ENCODE peak calls at places on chromosomes 11 and 22, in nine cellular contexts. One of them, this sample, is unnamed.

GRCh38 chr22:37190262-37190780 is 2.3 kb upstream of the C1QTNF6 start:
- DNase-seq in AG09309: no peak
- DNase-seq in body of pancreas: no peak
- DNase-seq in NCI-H2171 treated with DMSO at 0.1 percent for 48 hours: no peak
- DNase-seq in GM13977: no peak
- DNase-seq in AG08396: no peak
- DNase-seq in Jurkat, Clone E6-1: no peak
- DNase-seq in CD8-positive, alpha-beta T cell: no peak
- DNase-seq in AG10803: no peak
- DNase-seq in this sample: no peak

GRCh38 chr11:1060885-1061616 is 13.6 kb upstream of the MUC2 start:
- DNase-seq in GM13977: no peak
- DNase-seq in AG09309: peak; percentile 34
- DNase-seq in body of pancreas: peak; percentile 18
- DNase-seq in CD8-positive, alpha-beta T cell: no peak
- DNase-seq in AG10803: peak; percentile 82
- DNase-seq in AG08396: peak; percentile 88
- DNase-seq in NCI-H2171 treated with DMSO at 0.1 percent for 48 hours: no peak
- DNase-seq in Jurkat, Clone E6-1: no peak
- DNase-seq in this sample: no peak

GRCh38 chr22:50477923-50478322 is 3.1 kb upstream of the SBF1 start:
- DNase-seq in NCI-H2171 treated with DMSO at 0.1 percent for 48 hours: no peak
- DNase-seq in GM13977: no peak
- DNase-seq in AG10803: no peak
- DNase-seq in AG08396: no peak
- DNase-seq in body of pancreas: no peak
- DNase-seq in AG09309: no peak
- DNase-seq in Jurkat, Clone E6-1: no peak
- DNase-seq in CD8-positive, alpha-beta T cell: no peak
- DNase-seq in this sample: no peak

GRCh38 chr11:61791737-61792309 is 576 bp downstream of the TMEM258 start:
- DNase-seq in GM13977: peak; percentile 54
- DNase-seq in AG09309: peak; percentile 68
- DNase-seq in body of pancreas: peak; percentile 71
- DNase-seq in NCI-H2171 treated with DMSO at 0.1 percent for 48 hours: peak; percentile 51
- DNase-seq in CD8-positive, alpha-beta T cell: peak; percentile 25
- DNase-seq in Jurkat, Clone E6-1: no peak
- DNase-seq in AG08396: peak; percentile 89
- DNase-seq in AG10803: peak; percentile 85
- DNase-seq in this sample: peak; percentile 65

GRCh38 chr11:2579315-2580060 is 120.3 kb downstream of the KCNQ1OT1 start:
- DNase-seq in AG10803: no peak
- DNase-seq in CD8-positive, alpha-beta T cell: no peak
- DNase-seq in Jurkat, Clone E6-1: no peak
- DNase-seq in AG08396: no peak
- DNase-seq in GM13977: no peak
- DNase-seq in body of pancreas: peak; percentile 10
- DNase-seq in NCI-H2171 treated with DMSO at 0.1 percent for 48 hours: no peak
- DNase-seq in AG09309: no peak
- DNase-seq in this sample: no peak

GRCh38 chr11:88555018-88555828 is 217.7 kb upstream of the CTSC start:
- DNase-seq in CD8-positive, alpha-beta T cell: no peak
- DNase-seq in AG10803: peak; percentile 100
- DNase-seq in NCI-H2171 treated with DMSO at 0.1 percent for 48 hours: no peak
- DNase-seq in Jurkat, Clone E6-1: no peak
- DNase-seq in body of pancreas: no peak
- DNase-seq in AG09309: peak; percentile 100
- DNase-seq in GM13977: no peak
- DNase-seq in AG08396: peak; percentile 56
- DNase-seq in this sample: no peak

GRCh38 chr11:64809781-64810241 is 540 bp downstream of the MEN1 start:
- DNase-seq in CD8-positive, alpha-beta T cell: no peak
- DNase-seq in AG10803: no peak
- DNase-seq in NCI-H2171 treated with DMSO at 0.1 percent for 48 hours: peak; percentile 11
- DNase-seq in GM13977: peak; percentile 62
- DNase-seq in body of pancreas: peak; percentile 70
- DNase-seq in Jurkat, Clone E6-1: no peak
- DNase-seq in AG09309: no peak
- DNase-seq in AG08396: peak; percentile 49
- DNase-seq in this sample: no peak

GRCh38 chr11:134800826-134801225 is 388.8 kb upstream of the B3GAT1 start:
- DNase-seq in body of pancreas: no peak
- DNase-seq in AG10803: no peak
- DNase-seq in AG09309: no peak
- DNase-seq in GM13977: no peak
- DNase-seq in NCI-H2171 treated with DMSO at 0.1 percent for 48 hours: no peak
- DNase-seq in Jurkat, Clone E6-1: no peak
- DNase-seq in CD8-positive, alpha-beta T cell: no peak
- DNase-seq in AG08396: no peak
- DNase-seq in this sample: no peak

GRCh38 chr11:119112314-119113020 is 5.3 kb downstream of the C2CD2L start:
- DNase-seq in AG09309: no peak
- DNase-seq in AG10803: no peak
- DNase-seq in AG08396: no peak
- DNase-seq in GM13977: no peak
- DNase-seq in CD8-positive, alpha-beta T cell: no peak
- DNase-seq in body of pancreas: no peak
- DNase-seq in Jurkat, Clone E6-1: no peak
- DNase-seq in NCI-H2171 treated with DMSO at 0.1 percent for 48 hours: no peak
- DNase-seq in this sample: no peak